ENCODE peak calls at places on chromosomes 2 and 18, in seven cellular contexts. U, I, O, R, Y, B and C are unnamed samples.

GRCh38 chr18:62183578-62184195 is 3.2 kb downstream of the PIGN start:
- DNase-seq in U (peak), I (peak), O (peak), R (no peak), Y (peak), B (no peak), C (peak)

GRCh38 chr18:27967938-27968803 is 208.8 kb downstream of the CDH2 start:
- DNase-seq in U (no peak), I (no peak), O (no peak), R (no peak), Y (no peak), B (no peak), C (no peak)

GRCh38 chr2:204544961-204545860 is at the start of gene PARD3B:
- DNase-seq in U (peak), I (peak), O (peak), R (peak), Y (peak), B (peak), C (peak)

GRCh38 chr2:126911111-126911796 is 12.6 kb downstream of the TEX51 start:
- DNase-seq in U (no peak), I (no peak), O (no peak), R (peak), Y (no peak), B (no peak), C (no peak)

GRCh38 chr2:191657977-191658376 is 20.0 kb upstream of the NABP1 start:
- DNase-seq in U (no peak), I (no peak), O (peak), R (no peak), Y (no peak), B (no peak), C (no peak)

GRCh38 chr2:20179755-20180594 is 45.0 kb downstream of the SDC1 start:
- DNase-seq in U (peak), I (no peak), O (no peak), R (no peak), Y (no peak), B (peak), C (peak)

GRCh38 chr2:240925576-240926515 is 19.7 kb downstream of the CROCC2 start:
- DNase-seq in U (no peak), I (no peak), O (no peak), R (peak), Y (no peak), B (peak), C (peak)

GRCh38 chr2:121061633-121062032 is 223.4 kb downstream of the TFCP2L1 start:
- DNase-seq in U (no peak), I (no peak), O (no peak), R (no peak), Y (no peak), B (no peak), C (no peak)

GRCh38 chr2:6744037-6744436 is 121.7 kb downstream of the CMPK2 start:
- DNase-seq in U (no peak), I (no peak), O (no peak), R (no peak), Y (no peak), B (no peak), C (no peak)

GRCh38 chr18:74381621-74382350 is 66.1 kb downstream of the C18orf63 start:
- DNase-seq in U (no peak), I (no peak), O (no peak), R (peak), Y (no peak), B (no peak), C (no peak)

GRCh38 chr18:27411911-27412310 is 226.8 kb upstream of the CHST9 start:
- DNase-seq in U (no peak), I (no peak), O (no peak), R (no peak), Y (no peak), B (no peak), C (no peak)

GRCh38 chr2:241559489-241560180 is 1.1 kb downstream of the BOK start:
- DNase-seq in U (peak), I (no peak), O (peak), R (peak), Y (no peak), B (no peak), C (peak)

GRCh38 chr2:6071536-6071935 is 379.4 kb downstream of the SOX11 start:
- DNase-seq in U (no peak), I (no peak), O (no peak), R (no peak), Y (no peak), B (no peak), C (peak)

GRCh38 chr2:46981662-46982351 is 66.2 kb upstream of the MCFD2 start:
- DNase-seq in U (no peak), I (no peak), O (no peak), R (no peak), Y (peak), B (no peak), C (no peak)

GRCh38 chr2:238883315-238884004 is 35.6 kb downstream of the TWIST2 start:
- DNase-seq in U (no peak), I (no peak), O (no peak), R (no peak), Y (no peak), B (no peak), C (no peak)

GRCh38 chr2:180291552-180292421 is 284.7 kb upstream of the CWC22 start:
- DNase-seq in U (peak), I (peak), O (no peak), R (no peak), Y (no peak), B (no peak), C (no peak)

GRCh38 chr2:98078699-98079098 is 8.3 kb upstream of the VWA3B start:
- DNase-seq in U (no peak), I (no peak), O (no peak), R (no peak), Y (no peak), B (no peak), C (no peak)

GRCh38 chr18:59884331-59884730 is 15.5 kb upstream of the PMAIP1 start:
- DNase-seq in U (no peak), I (no peak), O (no peak), R (no peak), Y (no peak), B (no peak), C (no peak)

GRCh38 chr18:53411511-53411910 is 813.0 kb downstream of the MBD2 start:
- DNase-seq in U (no peak), I (no peak), O (no peak), R (no peak), Y (no peak), B (no peak), C (no peak)

GRCh38 chr2:43207553-43208300 is 18.7 kb downstream of the ZFP36L2 start:
- DNase-seq in U (no peak), I (no peak), O (no peak), R (no peak), Y (peak), B (peak), C (no peak)

GRCh38 chr2:186687774-186688173 is 6.1 kb upstream of the FAM171B start:
- DNase-seq in U (no peak), I (no peak), O (peak), R (no peak), Y (peak), B (no peak), C (no peak)

GRCh38 chr2:207129821-207130220 is 35.9 kb downstream of the KLF7 start:
- DNase-seq in U (no peak), I (no peak), O (no peak), R (no peak), Y (no peak), B (no peak), C (no peak)

GRCh38 chr2:64771726-64772125 is 118.0 kb upstream of the SERTAD2 start:
- DNase-seq in U (no peak), I (no peak), O (no peak), R (no peak), Y (no peak), B (no peak), C (no peak)

GRCh38 chr18:3950668-3951413 is 500.9 kb downstream of the TGIF1 start:
- DNase-seq in U (no peak), I (no peak), O (no peak), R (no peak), Y (no peak), B (no peak), C (no peak)

GRCh38 chr2:46748121-46748520 is 167.5 kb downstream of the MCFD2 start:
- DNase-seq in U (no peak), I (no peak), O (no peak), R (no peak), Y (peak), B (no peak), C (no peak)

GRCh38 chr18:56861244-56861643 is 210.1 kb downstream of the WDR7 start:
- DNase-seq in U (no peak), I (no peak), O (no peak), R (no peak), Y (no peak), B (no peak), C (no peak)

GRCh38 chr18:77096936-77097886 is 35.4 kb downstream of the MBP start:
- DNase-seq in U (no peak), I (no peak), O (no peak), R (peak), Y (no peak), B (peak), C (no peak)

GRCh38 chr2:24855022-24855622 is 61.9 kb downstream of the CENPO start:
- DNase-seq in U (no peak), I (no peak), O (no peak), R (no peak), Y (no peak), B (no peak), C (no peak)

GRCh38 chr18:62717059-62717849 is 1.9 kb downstream of the PHLPP1 start:
- DNase-seq in U (peak), I (peak), O (peak), R (no peak), Y (peak), B (peak), C (peak)

GRCh38 chr2:27501042-27501441 is 4.4 kb downstream of the GCKR start:
- DNase-seq in U (no peak), I (no peak), O (no peak), R (no peak), Y (no peak), B (no peak), C (no peak)

GRCh38 chr2:197869501-197870111 is 65.2 kb downstream of the PLCL1 start:
- DNase-seq in U (no peak), I (no peak), O (no peak), R (no peak), Y (peak), B (no peak), C (peak)

GRCh38 chr2:241051578-241052487 is 50.3 kb downstream of the MTERF4 start:
- DNase-seq in U (no peak), I (no peak), O (no peak), R (peak), Y (no peak), B (no peak), C (peak)

GRCh38 chr2:10454505-10454904 is 6.4 kb upstream of the ODC1 start:
- DNase-seq in U (no peak), I (no peak), O (no peak), R (no peak), Y (no peak), B (no peak), C (peak)
- TF ChIP-seq MAX in U (no peak), I (no peak), O (no peak), R (no peak), Y (no peak), B (no peak), C (no peak)

GRCh38 chr2:36441816-36442215 is 86.2 kb downstream of the CRIM1 start:
- DNase-seq in U (no peak), I (no peak), O (peak), R (no peak), Y (no peak), B (no peak), C (no peak)
- TF ChIP-seq MAX in U (no peak), I (no peak), O (no peak), R (no peak), Y (no peak), B (no peak), C (peak)

GRCh38 chr2:225512873-225513580 is 113.5 kb downstream of the NYAP2 start:
- DNase-seq in U (no peak), I (no peak), O (no peak), R (no peak), Y (no peak), B (no peak), C (no peak)
- TF ChIP-seq MAX in U (no peak), I (no peak), O (no peak), R (no peak), Y (no peak), B (no peak), C (no peak)

GRCh38 chr2:84970956-84971798 is at the start of gene KCMF1:
- DNase-seq in U (no peak), I (no peak), O (peak), R (peak), Y (peak), B (peak), C (peak)

GRCh38 chr2:84969511-84970265 is 1.3 kb upstream of the KCMF1 start:
- DNase-seq in U (no peak), I (no peak), O (peak), R (no peak), Y (peak), B (no peak), C (peak)

GRCh38 chr2:84965827-84966226 is 5.1 kb upstream of the KCMF1 start:
- DNase-seq in U (no peak), I (no peak), O (no peak), R (no peak), Y (no peak), B (no peak), C (no peak)

GRCh38 chr2:84971799-84972790 is 1.1 kb downstream of the KCMF1 start:
- DNase-seq in U (no peak), I (no peak), O (peak), R (peak), Y (peak), B (peak), C (peak)

DNA sequence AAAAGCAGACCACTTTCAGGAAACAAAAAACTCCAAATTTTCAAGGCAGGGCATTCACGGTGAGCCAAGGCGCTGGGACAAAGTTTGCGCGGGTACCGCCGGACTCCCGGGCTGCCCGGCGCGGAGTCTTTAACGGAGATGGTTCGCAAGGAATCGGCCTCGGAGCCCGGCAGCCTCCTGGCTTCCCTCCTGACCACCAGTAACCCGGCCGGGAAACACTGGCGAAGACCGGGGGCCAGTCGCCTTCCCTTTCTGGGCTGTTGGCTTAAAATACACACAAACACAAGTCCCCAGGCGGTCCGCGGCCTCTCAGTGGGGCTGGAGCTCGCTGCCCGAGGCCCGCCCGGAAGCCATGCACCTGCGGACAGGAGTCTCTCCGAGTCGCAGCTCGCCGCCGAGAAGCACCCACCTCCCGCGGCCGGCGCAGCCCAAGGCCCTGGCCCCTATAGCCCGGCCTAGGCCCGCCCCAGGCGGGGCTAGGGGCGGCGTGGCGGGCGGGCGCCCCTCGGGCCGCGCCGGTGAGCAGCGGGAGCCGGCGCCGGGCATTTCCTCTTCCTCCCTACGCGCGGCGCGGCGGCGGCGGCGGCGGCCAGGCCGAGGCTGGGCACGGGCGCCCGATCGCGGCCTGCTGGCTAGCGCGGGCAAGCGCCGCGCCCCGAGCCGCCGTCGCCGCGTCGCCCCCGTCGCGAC is 550 bp upstream of the KCMF1 start:
- DNase-seq in U (no peak), I (no peak), O (peak), R (peak), Y (peak), B (peak), C (peak)
- TF ChIP-seq MAX in U (peak), I (no peak), O (no peak), R (no peak), Y (no peak), B (no peak), C (peak)

DNA sequence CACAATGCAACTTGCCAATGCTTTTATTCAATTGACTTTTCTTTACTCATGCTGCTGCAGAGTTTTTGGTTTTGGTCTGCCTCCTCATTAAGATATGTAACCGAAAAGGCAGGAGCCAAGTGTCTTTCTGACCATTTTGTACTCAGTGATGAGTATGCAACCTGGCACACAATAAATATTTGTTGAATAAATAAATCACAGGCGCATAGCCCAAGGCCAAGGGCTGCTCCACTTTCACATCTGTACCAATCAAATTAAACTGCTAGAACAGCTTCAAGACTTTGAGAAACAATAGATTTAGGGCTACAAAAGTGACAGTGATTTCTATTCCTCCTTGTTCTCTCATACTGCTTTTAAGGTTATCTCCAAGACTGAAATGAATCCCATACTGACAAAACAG is 828.2 kb downstream of the RNF144A start:
- DNase-seq in U (no peak), I (no peak), O (no peak), R (no peak), Y (no peak), B (no peak), C (no peak)
- TF ChIP-seq MAX in U (no peak), I (no peak), O (no peak), R (no peak), Y (no peak), B (no peak), C (no peak)

DNA sequence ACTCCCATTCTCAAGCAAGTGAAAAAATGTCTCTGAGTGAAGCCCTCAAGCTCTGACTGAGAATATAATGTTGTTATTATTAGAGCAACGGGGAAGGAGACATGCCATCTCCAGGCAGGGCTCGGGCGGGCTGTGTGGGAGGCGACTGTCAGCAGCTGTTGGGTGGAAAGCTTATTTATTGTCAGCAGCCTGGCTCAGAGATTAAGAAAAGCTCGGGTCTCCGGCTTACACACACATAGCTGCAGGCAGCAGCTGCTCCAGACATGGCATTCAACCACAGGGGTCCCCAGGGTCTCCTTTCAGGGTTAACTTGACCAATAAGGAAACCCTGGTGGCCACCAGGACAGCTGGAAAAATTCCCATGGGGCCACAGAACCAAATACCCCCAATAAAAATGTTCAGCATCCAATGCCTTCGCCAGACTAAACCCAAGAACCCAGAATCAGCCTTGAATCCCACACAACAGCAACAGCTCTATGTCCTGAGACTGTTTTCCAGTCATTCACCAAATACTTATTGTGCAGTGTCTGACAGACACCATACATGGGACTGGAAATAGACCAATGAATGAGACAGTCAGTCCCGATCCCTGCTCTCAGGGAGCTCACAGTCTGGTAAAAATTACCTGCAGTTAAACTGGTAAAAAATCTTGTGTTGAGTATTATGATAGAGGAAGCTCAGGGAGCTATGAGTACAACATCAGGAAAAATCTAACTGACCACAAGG is 70.5 kb upstream of the RTN4 start:
- DNase-seq in U (no peak), I (no peak), O (no peak), R (no peak), Y (peak), B (no peak), C (no peak)
- TF ChIP-seq MAX in U (no peak), I (no peak), O (no peak), R (no peak), Y (peak), B (no peak), C (no peak)

GRCh38 chr18:48075707-48076093 is 145.2 kb upstream of the SMAD2 start:
- DNase-seq in U (no peak), I (no peak), O (no peak), R (no peak), Y (no peak), B (no peak), C (no peak)

GRCh38 chr18:48068916-48069445 is 138.5 kb upstream of the SMAD2 start:
- DNase-seq in U (no peak), I (no peak), O (no peak), R (no peak), Y (no peak), B (no peak), C (no peak)

GRCh38 chr18:48074929-48075706 is 144.7 kb upstream of the SMAD2 start:
- DNase-seq in U (no peak), I (no peak), O (no peak), R (no peak), Y (no peak), B (no peak), C (no peak)

GRCh38 chr18:48073231-48073930 is 142.9 kb upstream of the SMAD2 start:
- DNase-seq in U (no peak), I (no peak), O (no peak), R (no peak), Y (no peak), B (no peak), C (peak)

GRCh38 chr18:48072428-48073204 is 142.2 kb upstream of the SMAD2 start:
- DNase-seq in U (no peak), I (no peak), O (no peak), R (no peak), Y (no peak), B (no peak), C (peak)
- TF ChIP-seq MAX in U (no peak), I (no peak), O (no peak), R (no peak), Y (no peak), B (no peak), C (no peak)

GRCh38 chr18:21997207-21998143 is 171.9 kb upstream of the GATA6 start:
- DNase-seq in U (peak), I (peak), O (peak), R (no peak), Y (peak), B (peak), C (peak)
- TF ChIP-seq MAX in U (no peak), I (no peak), O (no peak), R (no peak), Y (no peak), B (no peak), C (no peak)